ENCODE peak calls at places on chromosomes 4 and X, in five cellular contexts. W, Y, B, C and V are unnamed samples.
A peak's percentile ranks its signal among the peaks of the same experiment; 100 is the strongest.

GRCh38 chr4:10981611-10982010 is 297.0 kb upstream of the CLNK start:
- DNase-seq in C (no peak), B (no peak), W (no peak), Y (no peak), V (no peak)

GRCh38 chrX:15938072-15938471 is 83.5 kb upstream of the AP1S2 start:
- DNase-seq in W (no peak), B (no peak), C (no peak), Y (no peak), V (no peak)

GRCh38 chr4:158624889-158625478 is 46.7 kb downstream of the C4orf46 start:
- DNase-seq in C (no peak), W (no peak), Y (no peak), B (peak; percentile 59), V (no peak)

GRCh38 chrX:50448565-50448964 is 22.1 kb downstream of the DGKK start:
- DNase-seq in W (no peak), C (no peak), Y (no peak), B (no peak), V (no peak)

GRCh38 chr4:62487016-62487415 is 1286.9 kb downstream of the ADGRL3 start:
- DNase-seq in B (no peak), Y (no peak), W (no peak), C (no peak), V (no peak)

GRCh38 chrX:23667239-23668177 is at the start of gene PRDX4:
- DNase-seq in W (peak; percentile 93), C (peak; percentile 95), Y (peak; percentile 90), B (peak; percentile 95), V (peak; percentile 96)

GRCh38 chr4:68152411-68152810 is 22.7 kb upstream of the TMPRSS11F start:
- DNase-seq in Y (no peak), W (no peak), C (no peak), B (no peak), V (no peak)

GRCh38 chrX:91080822-91081221 is 353.8 kb upstream of the PABPC5 start:
- DNase-seq in C (no peak), B (no peak), W (no peak), Y (no peak), V (no peak)

GRCh38 chrX:29491659-29492058 is 723.7 kb upstream of the MAGEB2 start:
- DNase-seq in C (no peak), Y (no peak), W (no peak), B (no peak), V (no peak)

GRCh38 chr4:173171098-173171497 is 2.5 kb downstream of the GALNT7 start:
- DNase-seq in C (no peak), Y (no peak), W (no peak), B (peak; percentile 25), V (no peak)

GRCh38 chr4:25888781-25889180 is 25.2 kb upstream of the SMIM20 start:
- DNase-seq in Y (no peak), W (no peak), C (no peak), B (no peak), V (no peak)

GRCh38 chr4:123362103-123362502 is 34.5 kb upstream of the SPRY1 start:
- DNase-seq in B (no peak), C (no peak), W (no peak), Y (no peak), V (no peak)

GRCh38 chrX:44071847-44072545 is 98.8 kb upstream of the NDP start:
- DNase-seq in Y (no peak), B (no peak), W (no peak), C (no peak), V (no peak)

GRCh38 chr4:3679851-3680311 is 86.3 kb upstream of the ADRA2C start:
- DNase-seq in W (peak; percentile 51), Y (no peak), C (peak; percentile 70), B (no peak), V (peak; percentile 54)

GRCh38 chrX:69313622-69314290 is 148.5 kb upstream of the PJA1 start:
- DNase-seq in C (no peak), B (no peak), Y (no peak), W (no peak), V (no peak)

GRCh38 chrX:131609480-131609879 is 65.6 kb downstream of the OR13H1 start:
- DNase-seq in Y (no peak), W (no peak), B (no peak), C (no peak), V (no peak)

GRCh38 chrX:42497356-42497755 is 280.6 kb downstream of the PPP1R2C start:
- DNase-seq in B (no peak), C (no peak), Y (no peak), W (no peak), V (no peak)

GRCh38 chrX:93673056-93673868 is at the start of gene NAP1L3:
- DNase-seq in B (peak; percentile 95), C (peak; percentile 88), W (peak; percentile 78), Y (peak; percentile 32), V (peak; percentile 73)

GRCh38 chr4:150769235-150769634 is 187.3 kb downstream of the MAB21L2 start:
- DNase-seq in Y (no peak), B (no peak), W (no peak), C (no peak), V (no peak)

GRCh38 chr4:152590179-152591031 is 54.5 kb upstream of the FBXW7 start:
- DNase-seq in W (no peak), C (no peak), Y (no peak), B (no peak), V (peak; percentile 69)

GRCh38 chr4:78542373-78542772 is 9.2 kb upstream of the ANXA3 start:
- DNase-seq in C (no peak), B (no peak), W (no peak), Y (no peak), V (no peak)

GRCh38 chrX:39966186-39966585 is 131.6 kb downstream of the BCOR start:
- DNase-seq in W (no peak), B (no peak), C (no peak), Y (no peak), V (no peak)

GRCh38 chr4:26022346-26022891 is 108.4 kb downstream of the SMIM20 start:
- DNase-seq in C (no peak), W (no peak), Y (no peak), B (no peak), V (no peak)

GRCh38 chr4:38071801-38072567 is 111.8 kb downstream of the PTTG2 start:
- DNase-seq in B (peak; percentile 34), C (no peak), W (no peak), Y (peak; percentile 46), V (no peak)

GRCh38 chr4:88244821-88245579 is 39.4 kb downstream of the PPM1K start:
- DNase-seq in B (no peak), C (no peak), W (no peak), Y (peak; percentile 20), V (no peak)

DNA sequence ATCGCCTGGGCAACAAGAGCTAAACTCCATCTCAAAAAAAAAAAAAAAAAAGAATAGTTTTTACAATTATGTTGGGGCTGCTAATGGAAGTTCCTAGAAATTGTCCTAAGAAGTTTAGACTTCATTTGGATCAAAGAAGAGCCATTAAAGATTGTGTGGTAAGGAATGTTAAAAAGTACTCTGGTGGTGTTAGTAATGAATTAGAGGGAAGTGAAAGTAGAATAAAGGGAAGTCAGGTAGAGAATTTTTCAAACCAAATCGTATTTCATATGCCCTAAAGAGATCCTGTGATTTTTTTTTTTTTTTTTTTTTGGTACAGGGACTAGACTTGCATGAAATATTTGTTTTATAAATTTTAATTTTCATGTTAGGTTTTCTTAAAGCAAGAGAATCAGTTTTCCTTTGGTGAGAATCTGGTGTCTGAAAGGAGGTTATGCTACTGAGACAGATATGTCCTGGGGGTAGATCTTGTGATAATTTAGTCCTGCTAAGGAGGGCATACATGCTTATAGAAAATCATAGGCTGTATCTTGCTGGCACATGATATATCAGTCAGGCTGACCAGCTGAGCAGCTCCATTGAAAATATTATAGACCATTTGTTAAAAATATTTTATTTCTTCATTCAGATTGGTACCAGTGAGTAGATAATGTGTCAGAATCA is 10.7 kb downstream of the SEC24B start:
- DNase-seq in Y (no peak), B (no peak), W (no peak), C (no peak), V (no peak)
- H3K4me3 ChIP-seq in Y (no peak overlapping the region), B (no peak overlapping the region), W (no peak overlapping the region), C (no peak overlapping the region), V (no peak overlapping the region)

DNA sequence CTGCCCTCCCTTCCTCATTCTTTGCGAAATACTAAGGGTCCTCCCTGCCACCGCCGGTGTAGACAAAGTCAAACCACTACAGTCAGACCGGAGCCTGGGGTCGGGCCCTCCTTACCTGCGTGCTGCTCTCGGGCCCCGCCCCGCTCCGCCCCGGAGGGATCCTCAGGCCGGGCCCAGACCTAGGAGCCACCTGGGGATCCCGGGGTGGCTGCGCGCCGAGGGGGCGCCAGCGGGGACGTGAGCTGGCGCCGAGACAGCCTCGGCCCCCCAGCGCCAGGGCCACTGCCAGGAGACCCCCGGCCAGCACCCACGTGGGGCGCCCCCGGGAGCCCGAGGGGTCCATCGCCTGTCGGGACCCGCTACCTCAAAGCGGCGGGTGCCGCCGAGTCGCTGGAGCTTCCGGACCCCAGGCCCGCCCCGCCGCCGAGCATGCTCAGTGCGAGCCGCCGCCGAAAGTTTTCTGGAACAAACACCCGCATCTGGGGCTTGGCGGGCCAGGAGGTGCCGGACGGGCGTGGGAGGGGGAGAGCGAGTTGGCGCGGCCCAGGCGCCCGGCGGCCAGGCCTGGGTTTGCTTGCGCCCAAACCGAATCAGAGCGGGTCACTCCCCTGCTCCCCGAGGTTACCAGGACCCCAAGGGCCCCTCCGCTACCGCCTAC is at the start of gene EVC2:
- DNase-seq in Y (peak; percentile 78), B (peak; percentile 54), W (peak; percentile 86), C (peak; percentile 94), V (peak; percentile 91)
- H3K4me1 ChIP-seq in Y (peaks cover 45% of the 10 kb centered on the region), B (no peaks in the 10 kb centered on the region), W (peaks cover 48% of the 10 kb centered on the region), C (peaks cover 6% of the 10 kb centered on the region), V (no peaks in the 10 kb centered on the region)

GRCh38 chr4:168572002-168572401 is 75.2 kb downstream of the PALLD start:
- DNase-seq in W (no peak), C (no peak), B (no peak), Y (no peak), V (no peak)

GRCh38 chr4:168569909-168570276 is 73.0 kb downstream of the PALLD start:
- DNase-seq in Y (no peak), W (no peak), C (no peak), B (no peak), V (no peak)

GRCh38 chr4:168566736-168567135 is 69.9 kb downstream of the PALLD start:
- DNase-seq in B (no peak), Y (no peak), W (no peak), C (no peak), V (no peak)

GRCh38 chr4:168573870-168574269 is 77.0 kb downstream of the PALLD start:
- DNase-seq in C (no peak), W (no peak), B (no peak), Y (no peak), V (no peak)

GRCh38 chr4:168569066-168569908 is 72.4 kb downstream of the PALLD start:
- DNase-seq in B (no peak), Y (no peak), W (no peak), C (no peak), V (no peak)
- H3K4me3 ChIP-seq in B (no peak overlapping the region), Y (no peak overlapping the region), W (no peak overlapping the region), C (no peak overlapping the region), V (peak overlapping the region; percentile 19)

GRCh38 chrX:65705439-65705838 is 38.0 kb downstream of the MSN start:
- DNase-seq in B (no peak), W (no peak), C (no peak), Y (no peak), V (no peak)
- H3K4me1 ChIP-seq in B (peaks cover 6% of the 10 kb centered on the region), W (peaks cover 79% of the 10 kb centered on the region), C (peaks cover 4% of the 10 kb centered on the region), Y (peaks cover 92% of the 10 kb centered on the region), V (peaks cover 51% of the 10 kb centered on the region)

GRCh38 chr4:40630335-40631021 is 814 bp upstream of the RBM47 start:
- DNase-seq in C (no peak), W (peak; percentile 68), Y (peak; percentile 17), B (peak; percentile 45), V (peak; percentile 74)
- H3K4me3 ChIP-seq in C (no peak overlapping the region), W (peak overlapping the region; percentile 56), Y (peak overlapping the region; percentile 41), B (peak overlapping the region; percentile 52), V (no peak overlapping the region)

GRCh38 chr4:6692379-6692778 is 1.3 kb upstream of the S100P start:
- DNase-seq in C (no peak), W (no peak), Y (no peak), B (no peak), V (no peak)
- H3K4me1 ChIP-seq in C (no peaks in the 10 kb centered on the region), W (no peaks in the 10 kb centered on the region), Y (peaks cover 32% of the 10 kb centered on the region), B (no peaks in the 10 kb centered on the region), V (no peaks in the 10 kb centered on the region)